ENCODE peak calls at places on chromosomes 4 and X, in ten cellular contexts. Z, Y, W, N, R, S, A, Q, B and K are unnamed samples.

GRCh38 chr4:173943547-173943946 is 339.9 kb downstream of the FBXO8 start:
- DNase-seq in N (no peak), Q (no peak), Z (no peak), W (no peak), S (no peak), A (no peak), R (no peak), Y (no peak), B (no peak), K (no peak)

GRCh38 chr4:142408003-142408441 is 438.1 kb downstream of the INPP4B start:
- DNase-seq in Q (no peak), A (no peak), W (peak), R (no peak), N (no peak), S (no peak), Z (no peak), Y (no peak), B (peak), K (peak)

GRCh38 chr4:133464311-133464710 is 315.2 kb downstream of the PCDH10 start:
- DNase-seq in Q (no peak), N (no peak), A (no peak), Z (no peak), S (no peak), W (no peak), R (no peak), Y (no peak), B (no peak), K (no peak)

GRCh38 chrX:136639506-136640176 is 8.3 kb upstream of the CD40LG start:
- DNase-seq in Y (no peak), B (no peak), Z (no peak), Q (peak), W (no peak), N (no peak), S (no peak), R (no peak), A (no peak), K (peak)

GRCh38 chr4:25904748-25905082 is 9.3 kb upstream of the SMIM20 start:
- DNase-seq in N (no peak), A (no peak), S (no peak), Z (no peak), Y (no peak), B (no peak), W (no peak), Q (no peak), R (no peak), K (no peak)

GRCh38 chr4:79652232-79652631 is 244.2 kb upstream of the GK2 start:
- DNase-seq in Z (no peak), Y (no peak), A (no peak), Q (peak), N (no peak), B (peak), S (no peak), W (no peak), R (no peak), K (peak)

GRCh38 chr4:174334628-174335027 is 50.9 kb downstream of the CEP44 start:
- DNase-seq in Z (no peak), S (no peak), Q (no peak), W (no peak), A (no peak), Y (no peak), N (no peak), R (no peak), B (no peak), K (no peak)

GRCh38 chr4:54149323-54149722 is 49.4 kb downstream of the GSX2 start:
- DNase-seq in S (no peak), Z (no peak), A (no peak), N (no peak), B (no peak), R (no peak), Y (no peak), Q (no peak), W (no peak), K (no peak)

GRCh38 chrX:78125148-78125547 is 14.3 kb downstream of the TAF9B start:
- DNase-seq in N (no peak), Z (no peak), W (no peak), Q (no peak), A (no peak), Y (no peak), B (no peak), R (no peak), S (no peak), K (no peak)

GRCh38 chr4:9924750-9925149 is 96.5 kb downstream of the SLC2A9 start:
- DNase-seq in R (no peak), W (no peak), B (peak), Z (no peak), A (no peak), Y (no peak), S (no peak), Q (no peak), N (no peak), K (peak)

GRCh38 chr4:1720163-1720983 is 750 bp downstream of the TMEM129 start:
- DNase-seq in Q (peak), B (peak), W (peak), R (no peak), Y (peak), S (peak), N (no peak), A (peak), Z (peak), K (peak)

GRCh38 chr4:8268901-8269534 is 536 bp upstream of the HTRA3 start:
- DNase-seq in R (no peak), W (no peak), S (no peak), N (no peak), Z (no peak), Y (no peak), Q (no peak), B (no peak), A (no peak), K (no peak)

GRCh38 chrX:132480581-132481203 is 8.1 kb downstream of the MBNL3 start:
- DNase-seq in Q (peak), W (peak), N (no peak), B (peak), A (peak), Z (peak), S (peak), Y (no peak), R (no peak), K (peak)

GRCh38 chrX:69613946-69614345 is 2.0 kb upstream of the EDA start:
- DNase-seq in B (no peak), Q (no peak), Y (no peak), W (no peak), N (no peak), Z (no peak), A (no peak), R (no peak), S (no peak), K (no peak)

GRCh38 chr4:151322565-151322964 is 2.8 kb downstream of the SH3D19 start:
- DNase-seq in R (no peak), B (no peak), W (no peak), A (no peak), Z (no peak), N (no peak), S (no peak), Q (no peak), Y (no peak), K (peak)

GRCh38 chrX:39556056-39556455 is 541.7 kb downstream of the BCOR start:
- DNase-seq in A (no peak), S (no peak), B (no peak), Y (no peak), W (no peak), Q (no peak), Z (no peak), R (no peak), N (no peak), K (no peak)

GRCh38 chr4:67437974-67438713 is 107.2 kb downstream of the CENPC start:
- DNase-seq in N (no peak), S (peak), R (peak), Z (no peak), A (no peak), B (no peak), Y (no peak), Q (peak), W (peak), K (peak)

GRCh38 chr4:8655411-8656184 is 63.0 kb downstream of the CPZ start:
- DNase-seq in Q (no peak), Y (no peak), N (no peak), B (no peak), Z (no peak), R (no peak), W (no peak), A (no peak), S (no peak), K (no peak)